ENCODE peak calls at places on chromosome 15, in six cellular contexts. One of them, this sample, is unnamed.

GRCh38 chr15:74428970-74429783 is 4.6 kb downstream of the SEMA7A start:
- DNase-seq in anterior cingulate cortex: no peak
- DNase-seq in nephron progenitor cell: no peak
- DNase-seq in AG10803: no peak
- DNase-seq in astrocyte of the spinal cord: no peak
- DNase-seq in T follicular helper cell: no peak
- DNase-seq in this sample: no peak

GRCh38 chr15:50315814-50316630 is 39.0 kb downstream of the GABPB1 start:
- DNase-seq in anterior cingulate cortex: no peak
- DNase-seq in nephron progenitor cell: no peak
- DNase-seq in AG10803: peak
- DNase-seq in astrocyte of the spinal cord: peak
- DNase-seq in T follicular helper cell: no peak
- DNase-seq in this sample: no peak

GRCh38 chr15:71747128-71748083 is 62.9 kb upstream of the NR2E3 start:
- DNase-seq in anterior cingulate cortex: no peak
- DNase-seq in nephron progenitor cell: no peak
- DNase-seq in AG10803: peak
- DNase-seq in astrocyte of the spinal cord: peak
- DNase-seq in T follicular helper cell: no peak
- DNase-seq in this sample: no peak

GRCh38 chr15:42456971-42457370 is 34.0 kb downstream of the ZNF106 start:
- DNase-seq in anterior cingulate cortex: no peak
- DNase-seq in nephron progenitor cell: no peak
- DNase-seq in AG10803: peak
- DNase-seq in astrocyte of the spinal cord: no peak
- DNase-seq in T follicular helper cell: no peak
- DNase-seq in this sample: no peak

GRCh38 chr15:58352026-58352929 is 79.5 kb upstream of the LIPC start:
- DNase-seq in anterior cingulate cortex: no peak
- DNase-seq in nephron progenitor cell: no peak
- DNase-seq in AG10803: no peak
- DNase-seq in astrocyte of the spinal cord: no peak
- DNase-seq in T follicular helper cell: no peak
- DNase-seq in this sample: no peak

GRCh38 chr15:92092391-92092790 is 238.9 kb downstream of the SLCO3A1 start:
- DNase-seq in anterior cingulate cortex: no peak
- DNase-seq in nephron progenitor cell: no peak
- DNase-seq in AG10803: no peak
- DNase-seq in astrocyte of the spinal cord: no peak
- DNase-seq in T follicular helper cell: no peak
- DNase-seq in this sample: no peak

GRCh38 chr15:31774045-31774444 is 256.3 kb upstream of the CHRNA7 start:
- DNase-seq in anterior cingulate cortex: no peak
- DNase-seq in nephron progenitor cell: no peak
- DNase-seq in AG10803: no peak
- DNase-seq in astrocyte of the spinal cord: no peak
- DNase-seq in T follicular helper cell: no peak
- DNase-seq in this sample: no peak

GRCh38 chr15:58015565-58015964 is 49.9 kb downstream of the ALDH1A2 start:
- DNase-seq in anterior cingulate cortex: no peak
- DNase-seq in nephron progenitor cell: no peak
- DNase-seq in AG10803: peak
- DNase-seq in astrocyte of the spinal cord: peak
- DNase-seq in T follicular helper cell: no peak
- DNase-seq in this sample: no peak

GRCh38 chr15:63640146-63640545 is 43.0 kb downstream of the FBXL22 start:
- DNase-seq in anterior cingulate cortex: no peak
- DNase-seq in nephron progenitor cell: no peak
- DNase-seq in AG10803: peak
- DNase-seq in astrocyte of the spinal cord: no peak
- DNase-seq in T follicular helper cell: no peak
- DNase-seq in this sample: no peak

GRCh38 chr15:69758810-69759410 is 306.3 kb downstream of the RPLP1 start:
- DNase-seq in anterior cingulate cortex: no peak
- DNase-seq in nephron progenitor cell: no peak
- DNase-seq in AG10803: peak
- DNase-seq in astrocyte of the spinal cord: peak
- DNase-seq in T follicular helper cell: peak
- DNase-seq in this sample: no peak

GRCh38 chr15:29139072-29139471 is 130.6 kb downstream of the NSMCE3 start:
- DNase-seq in anterior cingulate cortex: no peak
- DNase-seq in nephron progenitor cell: no peak
- DNase-seq in AG10803: no peak
- DNase-seq in astrocyte of the spinal cord: no peak
- DNase-seq in T follicular helper cell: no peak
- DNase-seq in this sample: no peak

GRCh38 chr15:30794388-30794787 is 109.3 kb upstream of the FAN1 start:
- DNase-seq in anterior cingulate cortex: no peak
- DNase-seq in nephron progenitor cell: no peak
- DNase-seq in AG10803: no peak
- DNase-seq in astrocyte of the spinal cord: no peak
- DNase-seq in T follicular helper cell: no peak
- DNase-seq in this sample: no peak

GRCh38 chr15:88651971-88652370 is 13.2 kb downstream of the ISG20 start:
- DNase-seq in anterior cingulate cortex: no peak
- DNase-seq in nephron progenitor cell: no peak
- DNase-seq in AG10803: no peak
- DNase-seq in astrocyte of the spinal cord: no peak
- DNase-seq in T follicular helper cell: no peak
- DNase-seq in this sample: no peak

GRCh38 chr15:44193651-44194396 is 1.2 kb downstream of the FRMD5 start:
- DNase-seq in anterior cingulate cortex: no peak
- DNase-seq in nephron progenitor cell: peak
- DNase-seq in AG10803: peak
- DNase-seq in astrocyte of the spinal cord: peak
- DNase-seq in T follicular helper cell: no peak
- DNase-seq in this sample: peak

GRCh38 chr15:20340931-20341661 is 200.5 kb downstream of the GOLGA6L6 start:
- DNase-seq in anterior cingulate cortex: no peak
- DNase-seq in nephron progenitor cell: peak
- DNase-seq in AG10803: peak
- DNase-seq in astrocyte of the spinal cord: peak
- DNase-seq in T follicular helper cell: no peak
- DNase-seq in this sample: peak

GRCh38 chr15:64636101-64636500 is 139.3 kb downstream of the RBPMS2 start:
- DNase-seq in anterior cingulate cortex: no peak
- DNase-seq in nephron progenitor cell: no peak
- DNase-seq in AG10803: no peak
- DNase-seq in astrocyte of the spinal cord: peak
- DNase-seq in T follicular helper cell: no peak
- DNase-seq in this sample: no peak

GRCh38 chr15:48637639-48638038 is 7.9 kb downstream of the FBN1 start:
- DNase-seq in anterior cingulate cortex: no peak
- DNase-seq in nephron progenitor cell: no peak
- DNase-seq in AG10803: no peak
- DNase-seq in astrocyte of the spinal cord: no peak
- DNase-seq in T follicular helper cell: no peak
- DNase-seq in this sample: no peak

GRCh38 chr15:100285641-100286295 is 56.0 kb downstream of the ADAMTS17 start:
- DNase-seq in anterior cingulate cortex: no peak
- DNase-seq in nephron progenitor cell: no peak
- DNase-seq in AG10803: no peak
- DNase-seq in astrocyte of the spinal cord: no peak
- DNase-seq in T follicular helper cell: no peak
- DNase-seq in this sample: no peak

GRCh38 chr15:89785064-89785770 is 9.1 kb downstream of the MESP2 start:
- DNase-seq in anterior cingulate cortex: no peak
- DNase-seq in nephron progenitor cell: no peak
- DNase-seq in AG10803: no peak
- DNase-seq in astrocyte of the spinal cord: no peak
- DNase-seq in T follicular helper cell: no peak
- DNase-seq in this sample: no peak

GRCh38 chr15:98805434-98806274 is 157.3 kb downstream of the IGF1R start:
- DNase-seq in anterior cingulate cortex: no peak
- DNase-seq in nephron progenitor cell: no peak
- DNase-seq in AG10803: no peak
- DNase-seq in astrocyte of the spinal cord: no peak
- DNase-seq in T follicular helper cell: no peak
- DNase-seq in this sample: no peak

GRCh38 chr15:99085413-99086326 is 19.2 kb upstream of the SYNM start:
- DNase-seq in anterior cingulate cortex: no peak
- DNase-seq in nephron progenitor cell: no peak
- DNase-seq in AG10803: peak
- DNase-seq in astrocyte of the spinal cord: peak
- DNase-seq in T follicular helper cell: no peak
- DNase-seq in this sample: no peak

GRCh38 chr15:81377871-81378270 is 3.9 kb upstream of the TMC3 start:
- DNase-seq in anterior cingulate cortex: no peak
- DNase-seq in nephron progenitor cell: no peak
- DNase-seq in AG10803: no peak
- DNase-seq in astrocyte of the spinal cord: no peak
- DNase-seq in T follicular helper cell: no peak
- DNase-seq in this sample: no peak

GRCh38 chr15:99683000-99683670 is 50.1 kb downstream of the LYSMD4 start:
- DNase-seq in anterior cingulate cortex: no peak
- DNase-seq in nephron progenitor cell: no peak
- DNase-seq in AG10803: peak
- DNase-seq in astrocyte of the spinal cord: peak
- DNase-seq in T follicular helper cell: no peak
- DNase-seq in this sample: no peak

GRCh38 chr15:52642386-52643361 is 36.5 kb downstream of the ATOSA start:
- DNase-seq in anterior cingulate cortex: no peak
- DNase-seq in nephron progenitor cell: no peak
- DNase-seq in AG10803: peak
- DNase-seq in astrocyte of the spinal cord: peak
- DNase-seq in T follicular helper cell: no peak
- DNase-seq in this sample: no peak

GRCh38 chr15:96887730-96888129 is 557.2 kb downstream of the NR2F2 start:
- DNase-seq in anterior cingulate cortex: no peak
- DNase-seq in nephron progenitor cell: no peak
- DNase-seq in AG10803: no peak
- DNase-seq in astrocyte of the spinal cord: no peak
- DNase-seq in T follicular helper cell: no peak
- DNase-seq in this sample: no peak

GRCh38 chr15:90033006-90033405 is 31.9 kb downstream of the ZNF710 start:
- DNase-seq in anterior cingulate cortex: no peak
- DNase-seq in nephron progenitor cell: no peak
- DNase-seq in AG10803: no peak
- DNase-seq in astrocyte of the spinal cord: no peak
- DNase-seq in T follicular helper cell: no peak
- DNase-seq in this sample: no peak

GRCh38 chr15:90036806-90037509 is 35.8 kb downstream of the ZNF710 start:
- DNase-seq in anterior cingulate cortex: no peak
- DNase-seq in nephron progenitor cell: no peak
- DNase-seq in AG10803: no peak
- DNase-seq in astrocyte of the spinal cord: no peak
- DNase-seq in T follicular helper cell: no peak
- DNase-seq in this sample: no peak

GRCh38 chr15:64284037-64284436 is 71.9 kb downstream of the CSNK1G1 start:
- DNase-seq in anterior cingulate cortex: no peak
- DNase-seq in nephron progenitor cell: no peak
- DNase-seq in AG10803: peak
- DNase-seq in astrocyte of the spinal cord: peak
- DNase-seq in T follicular helper cell: no peak
- DNase-seq in this sample: no peak

GRCh38 chr15:90883526-90883931 is 775 bp upstream of the FES start:
- DNase-seq in anterior cingulate cortex: no peak
- DNase-seq in nephron progenitor cell: no peak
- DNase-seq in AG10803: no peak
- DNase-seq in astrocyte of the spinal cord: no peak
- DNase-seq in T follicular helper cell: no peak
- DNase-seq in this sample: no peak

GRCh38 chr15:90358124-90359033 is 6.3 kb downstream of the ZNF774 start:
- DNase-seq in anterior cingulate cortex: no peak
- DNase-seq in nephron progenitor cell: no peak
- DNase-seq in AG10803: peak
- DNase-seq in astrocyte of the spinal cord: peak
- DNase-seq in T follicular helper cell: no peak
- DNase-seq in this sample: no peak

GRCh38 chr15:89299896-89300295 is 34.7 kb downstream of the POLG start:
- DNase-seq in anterior cingulate cortex: no peak
- DNase-seq in nephron progenitor cell: no peak
- DNase-seq in AG10803: peak
- DNase-seq in astrocyte of the spinal cord: peak
- DNase-seq in T follicular helper cell: no peak
- DNase-seq in this sample: no peak

GRCh38 chr15:87623832-87624231 is 632.7 kb downstream of the NTRK3 start:
- DNase-seq in anterior cingulate cortex: no peak
- DNase-seq in nephron progenitor cell: no peak
- DNase-seq in AG10803: no peak
- DNase-seq in astrocyte of the spinal cord: no peak
- DNase-seq in T follicular helper cell: no peak
- DNase-seq in this sample: no peak

GRCh38 chr15:99096173-99096893 is 8.5 kb upstream of the SYNM start:
- DNase-seq in anterior cingulate cortex: no peak
- DNase-seq in nephron progenitor cell: no peak
- DNase-seq in AG10803: no peak
- DNase-seq in astrocyte of the spinal cord: no peak
- DNase-seq in T follicular helper cell: no peak
- DNase-seq in this sample: no peak

GRCh38 chr15:62135532-62136134 is 29.5 kb downstream of the C2CD4B start:
- DNase-seq in anterior cingulate cortex: no peak
- DNase-seq in nephron progenitor cell: no peak
- DNase-seq in AG10803: no peak
- DNase-seq in astrocyte of the spinal cord: peak
- DNase-seq in T follicular helper cell: no peak
- DNase-seq in this sample: no peak

GRCh38 chr15:49247556-49248102 is 77.6 kb downstream of the GALK2 start:
- DNase-seq in anterior cingulate cortex: no peak
- DNase-seq in nephron progenitor cell: no peak
- DNase-seq in AG10803: peak
- DNase-seq in astrocyte of the spinal cord: peak
- DNase-seq in T follicular helper cell: no peak
- DNase-seq in this sample: no peak

GRCh38 chr15:70974004-70974832 is 81.6 kb downstream of the LRRC49 start:
- DNase-seq in anterior cingulate cortex: no peak
- DNase-seq in nephron progenitor cell: no peak
- DNase-seq in AG10803: peak
- DNase-seq in astrocyte of the spinal cord: peak
- DNase-seq in T follicular helper cell: no peak
- DNase-seq in this sample: no peak